ENCODE peak calls at places on chromosomes 13 and 19, in four cellular contexts. D is HepG2, S is K562, N is WTC11. T is an unnamed sample.

GRCh38 chr19:42693760-42694350 is 46.4 kb downstream of the PSG3 start:
- DNase-seq in N (peak; percentile 63), S (peak; percentile 19), D (peak; percentile 49), T (peak; percentile 52)

GRCh38 chr13:99173606-99174005 is 27.0 kb upstream of the UBAC2 start:
- DNase-seq in D (no peak), S (no peak), N (no peak), T (no peak)

GRCh38 chr13:67238277-67238859 is 8.2 kb upstream of the PCDH9 start:
- DNase-seq in N (no peak), S (peak; percentile 11), D (peak; percentile 16), T (peak; percentile 19)

GRCh38 chr13:48726711-48727110 is 73.0 kb downstream of the CYSLTR2 start:
- DNase-seq in N (no peak), S (no peak), D (no peak), T (no peak)

GRCh38 chr13:47046706-47047105 is 149.9 kb upstream of the HTR2A start:
- DNase-seq in S (no peak), D (no peak), N (no peak), T (no peak)

GRCh38 chr13:93180376-93180966 is 46.1 kb upstream of the GPC6 start:
- DNase-seq in D (no peak), N (no peak), S (no peak), T (no peak)

GRCh38 chr19:33887891-33888290 is 91.2 kb downstream of the KCTD15 start:
- DNase-seq in D (no peak), S (no peak), N (no peak), T (no peak)

GRCh38 chr13:114339779-114340534 is 25.7 kb downstream of the CHAMP1 start:
- DNase-seq in D (peak; percentile 22), N (no peak), S (no peak), T (peak; percentile 70)

GRCh38 chr19:49862411-49863253 is 4.7 kb downstream of the PNKP start:
- DNase-seq in D (peak; percentile 31), S (peak; percentile 54), N (peak; percentile 83), T (peak; percentile 77)

GRCh38 chr13:68026077-68026476 is 795.9 kb upstream of the PCDH9 start:
- DNase-seq in N (no peak), D (no peak), S (no peak), T (no peak)

GRCh38 chr19:18442941-18443340 is 5.0 kb upstream of the ISYNA1 start:
- DNase-seq in N (no peak), D (no peak), S (no peak), T (no peak)

GRCh38 chr13:48551329-48551728 is 18.4 kb upstream of the RCBTB2 start:
- DNase-seq in D (no peak), S (no peak), N (no peak), T (no peak)

GRCh38 chr13:42474954-42475353 is 99.0 kb upstream of the TNFSF11 start:
- DNase-seq in N (no peak), S (no peak), D (no peak), T (no peak)

GRCh38 chr19:45182758-45183157 is 4.2 kb downstream of the BLOC1S3 start:
- DNase-seq in D (no peak), N (no peak), S (peak; percentile 7), T (no peak)

GRCh38 chr19:46144756-46145155 is 3.3 kb upstream of the IGFL2 start:
- DNase-seq in N (no peak), D (no peak), S (no peak), T (no peak)

GRCh38 chr19:35249146-35249847 is 495 bp downstream of the LSR start:
- DNase-seq in S (peak; percentile 68), D (no peak), N (no peak), T (no peak)

GRCh38 chr19:18397242-18398202 is at the start of gene LRRC25:
- DNase-seq in D (no peak), S (peak; percentile 72), N (peak; percentile 89), T (peak; percentile 63)

GRCh38 chr19:58021541-58022282 is 12.1 kb upstream of the ZSCAN1 start:
- DNase-seq in S (peak; percentile 59), N (peak; percentile 84), D (peak; percentile 53), T (peak; percentile 81)

GRCh38 chr19:5537870-5538269 is 29.9 kb downstream of the TINCR start:
- DNase-seq in D (no peak), N (no peak), S (no peak), T (no peak)

GRCh38 chr19:47057328-47057727 is 8.9 kb upstream of the TMEM160 start:
- DNase-seq in S (no peak), D (no peak), N (no peak), T (no peak)

GRCh38 chr19:12821761-12822160 is 12.6 kb downstream of the RTBDN start:
- DNase-seq in N (no peak), S (no peak), D (no peak), T (no peak)

GRCh38 chr19:53903055-53903680 is 5.9 kb upstream of the CACNG7 start:
- DNase-seq in S (peak; percentile 54), D (peak; percentile 52), N (peak; percentile 69), T (no peak)
- TF ChIP-seq FOXJ3 in S (no peak), D (no peak), N (no peak), T (no peak)

GRCh38 chr13:32824061-32824460 is 192.2 kb upstream of the KL start:
- DNase-seq in N (no peak), D (no peak), S (no peak), T (no peak)
- TF ChIP-seq FOXJ3 in N (no peak), D (no peak), S (no peak), T (no peak)

GRCh38 chr19:14147797-14148605 is 11.6 kb upstream of the ASF1B start:
- DNase-seq in N (peak; percentile 74), D (peak; percentile 39), S (peak; percentile 81), T (peak; percentile 92)
- TF ChIP-seq FOXJ3 in N (no peak), D (no peak), S (no peak), T (no peak)

GRCh38 chr13:112815871-112816270 is 126.0 kb downstream of the ATP11A start:
- DNase-seq in S (no peak), N (no peak), D (no peak), T (no peak)

GRCh38 chr13:112818040-112818697 is 128.3 kb downstream of the ATP11A start:
- DNase-seq in N (no peak), D (no peak), S (no peak), T (no peak)

GRCh38 chr13:112812306-112813034 is 122.6 kb downstream of the ATP11A start:
- DNase-seq in N (no peak), S (no peak), D (no peak), T (no peak)

GRCh38 chr13:112813552-112813951 is 123.7 kb downstream of the ATP11A start:
- DNase-seq in S (no peak), D (no peak), N (no peak), T (no peak)

DNA sequence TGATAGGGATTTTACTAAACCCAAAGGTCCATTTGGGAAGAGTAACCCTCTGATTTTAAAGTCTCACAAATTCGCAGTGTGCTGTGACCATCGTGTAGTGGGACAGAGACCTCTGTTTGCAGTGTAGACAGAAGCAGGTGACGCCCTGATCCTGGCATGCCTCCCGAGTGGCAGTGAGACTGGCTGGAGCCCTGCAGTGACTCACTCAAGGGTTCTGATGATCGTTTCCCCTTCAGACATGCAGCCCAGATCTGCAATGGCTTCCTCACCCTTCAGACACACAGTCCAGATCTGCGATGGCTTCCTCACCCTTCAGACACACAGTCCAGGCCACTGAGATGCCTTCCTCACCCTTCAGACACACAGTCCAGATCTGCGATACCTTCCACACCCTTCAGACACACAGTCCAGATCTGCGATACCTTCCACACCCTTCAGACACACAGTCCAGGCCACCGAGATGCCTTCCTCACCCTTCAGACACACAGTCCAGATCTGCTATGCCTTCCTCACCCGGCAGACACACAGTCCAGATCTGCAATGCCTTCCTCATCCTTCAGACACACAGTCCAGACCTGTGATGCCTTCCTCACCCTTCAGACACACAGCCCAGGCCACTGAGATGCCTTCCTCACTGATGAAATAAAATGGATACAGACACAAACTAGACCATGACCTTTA is 125.2 kb downstream of the ATP11A start:
- DNase-seq in S (no peak), D (no peak), N (no peak), T (no peak)
- TF ChIP-seq FOXJ3 in S (no peak), D (no peak), N (no peak), T (no peak)

GRCh38 chr13:61727714-61728275 is 312.1 kb upstream of the PCDH20 start:
- DNase-seq in D (no peak), S (no peak), N (no peak), T (no peak)
- TF ChIP-seq FOXJ3 in D (no peak), S (no peak), N (no peak), T (no peak)

DNA sequence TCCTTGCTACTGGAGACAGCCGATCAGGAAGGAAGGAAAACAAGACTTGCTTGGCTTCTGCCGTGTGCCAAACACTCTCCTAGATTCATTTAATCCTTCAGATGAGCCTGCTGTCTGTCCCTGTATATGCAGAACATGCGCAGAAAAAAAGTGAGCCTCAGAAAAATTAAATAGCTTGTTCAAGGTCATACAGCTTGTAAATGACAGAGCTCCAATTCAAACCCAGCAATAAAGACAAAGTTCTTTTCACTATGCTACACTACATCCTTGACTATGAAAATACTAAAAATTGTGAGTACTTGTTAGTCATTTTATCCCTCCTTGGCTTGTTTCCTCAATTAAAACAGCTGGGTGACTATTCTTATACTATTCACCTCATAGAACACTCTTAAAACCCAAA is 121.4 kb downstream of the KCNRG start:
- DNase-seq in N (no peak), S (no peak), D (no peak), T (no peak)
- TF ChIP-seq FOXJ3 in N (no peak), S (no peak), D (no peak), T (no peak)

GRCh38 chr19:21460686-21461085 is 44.7 kb upstream of the ZNF429 start:
- DNase-seq in D (no peak), S (no peak), N (no peak), T (no peak)

GRCh38 chr19:21466627-21467026 is 38.8 kb upstream of the ZNF429 start:
- DNase-seq in D (no peak), N (no peak), S (no peak), T (no peak)

GRCh38 chr19:21462540-21462939 is 42.9 kb upstream of the ZNF429 start:
- DNase-seq in S (no peak), D (no peak), N (no peak), T (no peak)

GRCh38 chr19:21468791-21469190 is 36.6 kb upstream of the ZNF429 start:
- DNase-seq in N (peak; percentile 61), D (no peak), S (no peak), T (no peak)

DNA sequence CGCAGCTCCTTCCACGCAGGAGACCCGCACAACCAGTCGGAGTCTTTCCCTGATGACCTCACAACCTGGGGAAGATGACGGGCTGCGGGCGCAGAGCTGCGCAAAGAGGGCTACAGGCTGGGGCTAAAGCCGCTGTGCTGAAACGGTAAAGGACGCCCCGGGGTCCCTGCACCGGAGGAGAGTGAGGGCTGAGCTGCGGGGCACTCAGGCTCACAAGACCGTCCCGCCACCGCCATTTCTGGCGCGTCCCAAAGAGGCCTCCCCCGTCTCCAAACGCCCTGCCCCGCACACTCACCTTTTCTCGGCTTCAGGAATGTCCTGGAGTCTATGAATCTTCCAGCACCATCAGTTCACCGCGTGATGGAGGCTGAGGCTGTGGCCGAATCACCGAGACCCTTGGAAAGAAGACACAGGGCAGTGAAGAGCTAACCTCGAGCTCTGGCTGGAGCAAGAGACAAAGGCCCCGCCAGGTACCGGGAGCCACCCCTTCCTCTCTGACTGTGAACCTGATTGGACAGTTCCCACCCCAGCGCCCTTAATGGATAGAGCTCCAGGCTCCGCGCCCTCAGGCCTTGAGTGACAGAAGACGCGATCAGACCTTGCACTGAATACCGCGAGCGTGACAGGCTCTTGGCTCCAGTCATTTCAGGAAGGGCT is 41.8 kb upstream of the ZNF429 start:
- DNase-seq in S (peak; percentile 77), N (peak; percentile 85), D (no peak), T (peak; percentile 87)
- TF ChIP-seq FOXJ3 in S (no peak), N (no peak), D (no peak), T (no peak)